ENCODE peak calls at places on chromosome 2, in six cellular contexts. F is Calu3, A is HTR-8/SVneo, S is islet precursor cell, K is NCI-H1105, E is foreskin fibroblast. I is an unnamed sample.

GRCh38 chr2:74179063-74179865 is 585 bp upstream of the MOB1A start:
- DNase-seq in F (no peak), A (no peak), S (no peak), K (no peak), E (no peak), I (no peak)

GRCh38 chr2:235859651-235860050 is 308.5 kb downstream of the GBX2 start:
- DNase-seq in F (no peak), A (no peak), S (peak; percentile 40), K (no peak), E (no peak), I (no peak)

GRCh38 chr2:241620419-241620769 is 16.6 kb downstream of the THAP4 start:
- DNase-seq in F (peak; percentile 42), A (no peak), S (no peak), K (no peak), E (peak; percentile 47), I (no peak)

GRCh38 chr2:20625920-20626697 is 24.8 kb downstream of the HS1BP3 start:
- DNase-seq in F (no peak), A (no peak), S (no peak), K (no peak), E (no peak), I (no peak)

GRCh38 chr2:64426191-64426952 is 27.6 kb upstream of the LGALSL start:
- DNase-seq in F (no peak), A (peak; percentile 48), S (no peak), K (no peak), E (no peak), I (peak; percentile 36)

GRCh38 chr2:62787381-62787780 is 81.9 kb downstream of the EHBP1 start:
- DNase-seq in F (no peak), A (peak; percentile 37), S (no peak), K (peak; percentile 32), E (no peak), I (peak; percentile 46)

GRCh38 chr2:101773137-101773536 is 75.6 kb downstream of the MAP4K4 start:
- DNase-seq in F (no peak), A (no peak), S (no peak), K (no peak), E (no peak), I (no peak)

GRCh38 chr2:96353032-96353561 is 17.5 kb downstream of the NCAPH start:
- DNase-seq in F (no peak), A (no peak), S (no peak), K (peak; percentile 30), E (peak; percentile 50), I (no peak)

GRCh38 chr2:45986509-45986908 is 310.7 kb upstream of the EPAS1 start:
- DNase-seq in F (no peak), A (no peak), S (peak; percentile 35), K (no peak), E (no peak), I (no peak)

GRCh38 chr2:230650585-230651137 is 62.0 kb upstream of the CAB39 start:
- DNase-seq in F (no peak), A (no peak), S (no peak), K (no peak), E (no peak), I (no peak)

GRCh38 chr2:69742170-69742952 is 427 bp downstream of the ANXA4 start:
- DNase-seq in F (no peak), A (peak; percentile 25), S (no peak), K (no peak), E (no peak), I (peak; percentile 47)

GRCh38 chr2:184890311-184890710 is 292.0 kb downstream of the ZNF804A start:
- DNase-seq in F (no peak), A (no peak), S (no peak), K (no peak), E (no peak), I (peak; percentile 10)

GRCh38 chr2:39150890-39151497 is 30.1 kb upstream of the SOS1 start:
- DNase-seq in F (no peak), A (no peak), S (no peak), K (no peak), E (peak; percentile 32), I (no peak)

GRCh38 chr2:63581266-63581961 is 6.9 kb downstream of the WDPCP start:
- DNase-seq in F (no peak), A (no peak), S (no peak), K (no peak), E (peak; percentile 19), I (no peak)

GRCh38 chr2:47602996-47603395 is 179.9 kb upstream of the MSH6 start:
- DNase-seq in F (no peak), A (no peak), S (no peak), K (no peak), E (peak; percentile 40), I (no peak)

GRCh38 chr2:226023383-226023782 is 623.9 kb downstream of the NYAP2 start:
- DNase-seq in F (no peak), A (no peak), S (no peak), K (no peak), E (no peak), I (no peak)

GRCh38 chr2:136118819-136119716 is 1.1 kb upstream of the CXCR4 start:
- DNase-seq in F (peak; percentile 37), A (no peak), S (peak; percentile 81), K (peak; percentile 75), E (no peak), I (peak; percentile 62)

GRCh38 chr2:101597347-101597944 is 100.1 kb upstream of the MAP4K4 start:
- DNase-seq in F (no peak), A (no peak), S (no peak), K (no peak), E (no peak), I (no peak)

GRCh38 chr2:110980613-110981062 is 140.1 kb upstream of the BCL2L11 start:
- DNase-seq in F (no peak), A (no peak), S (no peak), K (no peak), E (no peak), I (no peak)